ENCODE peak calls at places on chromosomes 13 and 19, in six cellular contexts. G is Caco-2, Z is uterus, M is K562, J is lung, F is testis. P is an unnamed sample.

GRCh38 chr13:91296011-91296410 is 51.5 kb upstream of the MIR17HG start:
- DNase-seq in G (no peak), J (no peak), F (no peak), Z (no peak), M (no peak), P (no peak)

GRCh38 chr19:10858204-10858828 is 10.1 kb downstream of the C19orf38 start:
- DNase-seq in J (no peak), F (no peak), Z (no peak), M (peak; percentile 61), G (peak; percentile 32), P (no peak)

GRCh38 chr13:21175656-21176194 is 627 bp downstream of the SKA3 start:
- DNase-seq in F (no peak), Z (no peak), G (no peak), J (no peak), M (no peak), P (no peak)

GRCh38 chr13:76845865-76846264 is 40.3 kb downstream of the KCTD12 start:
- DNase-seq in G (no peak), M (no peak), J (no peak), Z (no peak), F (no peak), P (no peak)

GRCh38 chr19:38290631-38291147 is 13.4 kb upstream of the C19orf33 start:
- DNase-seq in M (no peak), F (no peak), G (no peak), Z (no peak), J (peak; percentile 69), P (no peak)

GRCh38 chr19:31448221-31448657 is 99.0 kb upstream of the TSHZ3 start:
- DNase-seq in M (no peak), J (peak; percentile 44), G (no peak), Z (peak; percentile 77), F (peak; percentile 62), P (no peak)

GRCh38 chr19:47417746-47418594 is 1.4 kb downstream of the MEIS3 start:
- DNase-seq in G (no peak), Z (no peak), M (no peak), F (no peak), J (no peak), P (no peak)

GRCh38 chr13:60114499-60115028 is 49.2 kb downstream of the DIAPH3 start:
- DNase-seq in Z (no peak), F (no peak), J (no peak), G (no peak), M (no peak), P (no peak)

GRCh38 chr13:63299995-63300394 is 1884.3 kb upstream of the PCDH20 start:
- DNase-seq in J (no peak), F (no peak), G (no peak), Z (no peak), M (no peak), P (no peak)

GRCh38 chr13:93004919-93005318 is 221.7 kb upstream of the GPC6 start:
- DNase-seq in M (no peak), Z (no peak), J (no peak), G (no peak), F (no peak), P (no peak)

GRCh38 chr13:25920277-25920676 is 131.5 kb downstream of the SHISA2 start:
- DNase-seq in F (no peak), G (no peak), Z (no peak), J (no peak), M (no peak), P (no peak)

GRCh38 chr13:82933986-82934385 is 948.3 kb downstream of the SLITRK1 start:
- DNase-seq in G (no peak), Z (no peak), J (no peak), M (no peak), F (no peak), P (no peak)

GRCh38 chr19:17249887-17250548 is 4.3 kb upstream of the NR2F6 start:
- DNase-seq in G (no peak), Z (no peak), F (no peak), J (no peak), M (no peak), P (no peak)

GRCh38 chr13:44148159-44148929 is 225.3 kb upstream of the SERP2 start:
- DNase-seq in Z (no peak), F (no peak), M (no peak), G (no peak), J (peak; percentile 10), P (no peak)

GRCh38 chr13:111315347-111315995 is 5.0 kb upstream of the TEX29 start:
- DNase-seq in Z (no peak), G (no peak), F (no peak), J (no peak), M (no peak), P (no peak)

GRCh38 chr19:36986601-36987000 is 70.5 kb downstream of the ZNF568 start:
- DNase-seq in M (no peak), F (no peak), J (no peak), G (no peak), Z (no peak), P (no peak)

GRCh38 chr19:55581145-55581827 is 638 bp upstream of the ZNF579 start:
- DNase-seq in M (peak; percentile 37), F (peak; percentile 39), Z (no peak), G (peak; percentile 73), J (no peak), P (no peak)

GRCh38 chr19:5154129-5154798 is 185.4 kb downstream of the KDM4B start:
- DNase-seq in G (peak; percentile 65), J (no peak), Z (peak; percentile 19), F (no peak), M (peak; percentile 79), P (peak; percentile 79)

GRCh38 chr19:6767081-6767356 is 216 bp downstream of the SH2D3A start:
- DNase-seq in Z (no peak), J (no peak), F (no peak), M (no peak), G (no peak), P (no peak)

GRCh38 chr13:94825507-94825906 is 113.2 kb upstream of the SOX21 start:
- DNase-seq in Z (peak; percentile 58), G (no peak), M (no peak), J (peak; percentile 41), F (peak; percentile 70), P (no peak)

GRCh38 chr19:54431255-54431838 is 16.1 kb downstream of the TTYH1 start:
- DNase-seq in M (no peak), F (peak; percentile 70), G (no peak), J (peak; percentile 72), Z (no peak), P (no peak)

DNA sequence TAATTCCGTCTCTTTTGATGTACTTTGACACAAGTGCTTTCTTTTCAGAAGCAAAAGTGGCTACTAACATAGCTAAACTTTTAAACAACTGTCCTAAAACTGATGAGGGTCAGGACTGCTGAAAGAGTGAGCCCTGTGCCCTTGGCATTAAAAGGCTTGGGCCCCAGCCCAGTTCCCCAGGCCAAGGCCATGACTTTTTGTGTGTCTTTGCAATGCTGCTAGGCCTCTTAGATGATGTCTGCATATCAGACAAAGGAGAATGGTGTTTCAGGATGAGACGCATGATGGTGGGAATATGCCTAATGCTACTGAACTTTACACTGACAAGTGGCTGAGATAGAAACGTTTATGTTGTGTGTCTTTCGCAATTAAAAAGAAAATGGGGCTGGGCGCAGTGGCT is 38.0 kb downstream of the SLC7A9 start:
- DNase-seq in Z (no peak), J (no peak), M (no peak), F (no peak), G (no peak), P (no peak)
- H3K9me3 ChIP-seq in Z (no peaks in the 10 kb centered on the region), J (no peaks in the 10 kb centered on the region), M (no peaks in the 10 kb centered on the region), F (no peaks in the 10 kb centered on the region), G (no peaks in the 10 kb centered on the region), P (no peaks in the 10 kb centered on the region)

DNA sequence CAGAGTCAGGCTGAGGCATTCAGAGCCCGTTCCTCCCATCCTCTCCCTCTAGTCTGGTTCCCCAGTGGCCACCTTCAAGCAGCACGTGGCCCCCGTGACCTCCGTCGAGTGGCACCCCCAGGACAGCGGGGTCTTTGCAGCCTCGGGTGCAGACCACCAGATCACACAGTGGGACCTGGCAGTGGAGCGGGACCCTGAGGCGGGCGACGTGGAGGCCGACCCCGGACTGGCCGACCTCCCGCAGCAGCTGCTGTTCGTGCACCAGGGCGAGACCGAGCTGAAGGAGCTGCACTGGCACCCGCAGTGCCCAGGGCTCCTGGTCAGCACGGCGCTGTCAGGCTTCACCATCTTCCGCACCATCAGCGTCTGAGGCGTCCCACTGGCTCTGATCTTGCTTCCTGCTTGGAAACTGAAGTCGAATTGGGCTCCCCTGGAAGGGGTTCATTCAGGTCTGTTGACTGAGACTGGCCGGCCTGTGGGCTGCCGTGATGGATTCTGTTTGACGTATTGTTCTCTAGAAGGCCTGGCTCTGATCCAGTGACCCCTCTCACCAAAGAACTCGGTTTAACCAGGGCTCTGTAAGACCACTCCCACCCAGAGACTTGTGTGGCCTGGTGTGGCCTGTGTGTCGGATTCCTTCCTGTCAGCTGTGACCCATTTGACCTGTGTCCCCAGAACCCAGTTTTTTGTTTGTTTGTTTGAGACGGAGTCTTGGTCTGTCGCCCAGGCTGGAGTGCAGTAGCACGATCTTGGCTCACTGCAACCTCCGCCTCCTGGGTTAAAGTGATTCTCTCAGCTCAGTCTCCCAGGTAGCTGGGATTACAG is 2.5 kb upstream of the KCNJ14 start:
- DNase-seq in F (no peak), Z (no peak), J (no peak), G (no peak), M (no peak), P (no peak)
- H3K36me3 ChIP-seq in F (no peaks in the 10 kb centered on the region), Z (no peaks in the 10 kb centered on the region), J (peaks cover 19% of the 10 kb centered on the region), G (peaks cover 1% of the 10 kb centered on the region), M (peaks cover 98% of the 10 kb centered on the region), P (peaks cover 14% of the 10 kb centered on the region)

GRCh38 chr19:32669205-32669785 is 5.7 kb downstream of the ANKRD27 start:
- DNase-seq in F (no peak), Z (no peak), M (no peak), G (no peak), J (no peak), P (no peak)
- H3K9me3 ChIP-seq in F (no peaks in the 10 kb centered on the region), Z (no peaks in the 10 kb centered on the region), M (no peaks in the 10 kb centered on the region), G (no peaks in the 10 kb centered on the region), J (no peaks in the 10 kb centered on the region), P (no peaks in the 10 kb centered on the region)

GRCh38 chr19:19050731-19051130 is 13.1 kb upstream of the SLC25A42 start:
- DNase-seq in J (no peak), G (no peak), Z (no peak), F (no peak), M (no peak), P (no peak)

GRCh38 chr19:19053508-19054314 is 10.1 kb upstream of the SLC25A42 start:
- DNase-seq in J (no peak), M (peak; percentile 79), F (peak; percentile 65), Z (peak; percentile 62), G (peak; percentile 69), P (peak; percentile 86)

GRCh38 chr19:19049406-19049805 is 14.4 kb upstream of the SLC25A42 start:
- DNase-seq in J (no peak), M (no peak), F (no peak), Z (no peak), G (no peak), P (no peak)

GRCh38 chr19:19050104-19050503 is 13.7 kb upstream of the SLC25A42 start:
- DNase-seq in F (no peak), J (no peak), M (no peak), G (no peak), Z (no peak), P (no peak)

DNA sequence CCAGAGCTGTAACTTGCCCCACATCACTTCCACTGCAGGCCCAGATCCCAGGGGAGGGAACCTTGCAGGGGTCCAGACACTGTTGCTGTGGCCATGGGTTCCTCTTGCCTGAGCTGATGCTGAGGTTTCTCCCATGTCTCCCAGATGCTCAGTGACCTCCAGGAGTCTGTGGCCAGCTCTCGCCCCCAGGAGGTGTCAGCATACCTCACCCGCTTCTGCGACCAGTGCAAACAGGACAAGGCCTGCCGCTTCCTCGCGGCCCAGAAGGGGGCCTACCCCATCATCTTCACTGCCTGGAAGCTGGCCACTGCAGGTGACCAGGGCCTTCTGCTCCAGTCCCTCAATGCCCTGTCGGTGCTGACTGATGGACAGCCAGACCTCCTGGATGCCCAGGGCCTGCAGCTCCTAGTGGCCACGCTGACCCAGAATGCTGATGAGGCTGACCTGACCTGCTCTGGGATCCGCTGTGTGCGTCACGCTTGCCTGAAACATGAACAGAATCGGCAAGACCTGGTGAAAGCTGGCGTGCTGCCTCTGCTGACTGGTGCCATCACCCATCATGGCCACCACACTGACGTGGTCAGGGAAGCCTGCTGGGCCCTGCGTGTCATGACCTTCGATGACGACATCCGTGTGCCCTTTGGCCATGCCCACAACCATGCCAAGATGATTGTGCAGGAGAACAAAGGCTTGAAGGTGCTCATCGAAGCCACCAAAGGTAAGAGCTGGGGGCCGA is 12.1 kb upstream of the SLC25A42 start:
- DNase-seq in M (peak; percentile 37), G (no peak), J (no peak), Z (no peak), F (no peak), P (no peak)
- H3K36me3 ChIP-seq in M (peaks cover 78% of the 10 kb centered on the region), G (peaks cover 2% of the 10 kb centered on the region), J (peaks cover 19% of the 10 kb centered on the region), Z (no peaks in the 10 kb centered on the region), F (no peaks in the 10 kb centered on the region), P (peaks cover 4% of the 10 kb centered on the region)

P was measured in aorta.